ENCODE peak calls at places on chromosomes 13 and 19, in eight cellular contexts. K is Daoy; C is KBM-7; O is sigmoid colon; R is NCI-H1105; U is GM20000; W is left cardiac atrium; L is activated effector memory CD4-positive, alpha-beta T cell treated with anti-CD3 and anti-CD28 coated beads, Interleukin-2, amount 50 U/mL, for 16 hours. S is an unnamed sample.

GRCh38 chr19:47681388-47681787 is 31.8 kb upstream of the EHD2 start:
- DNase-seq in C (no peak), L (no peak), R (no peak), K (no peak), U (no peak), O (no peak), W (no peak), S (no peak)

GRCh38 chr13:49569993-49570689 is 15.2 kb downstream of the RCBTB1 start:
- DNase-seq in C (no peak), K (peak; percentile 4), L (no peak), O (no peak), R (no peak), U (peak; percentile 53), W (no peak), S (peak; percentile 29)

GRCh38 chr19:30752876-30753275 is 380.7 kb downstream of the ZNF536 start:
- DNase-seq in R (no peak), U (no peak), O (no peak), K (no peak), L (no peak), W (no peak), C (no peak), S (no peak)

GRCh38 chr13:49733181-49733951 is 42.1 kb upstream of the EBPL start:
- DNase-seq in W (no peak), U (no peak), O (no peak), C (no peak), K (no peak), L (no peak), R (no peak), S (no peak)

GRCh38 chr19:42436006-42436405 is 6.7 kb downstream of the CXCL17 start:
- DNase-seq in C (no peak), K (no peak), O (no peak), R (no peak), W (no peak), U (no peak), L (no peak), S (no peak)

GRCh38 chr13:77952276-77952675 is 33.6 kb upstream of the EDNRB start:
- DNase-seq in C (no peak), W (no peak), R (no peak), L (no peak), U (no peak), O (no peak), K (no peak), S (no peak)

GRCh38 chr13:51364404-51365008 is 25.0 kb downstream of the SERPINE3 start:
- DNase-seq in L (no peak), K (peak; percentile 50), U (no peak), C (peak; percentile 67), W (no peak), O (no peak), R (no peak), S (no peak)

GRCh38 chr19:5225486-5226345 is 114.9 kb downstream of the PTPRS start:
- DNase-seq in C (no peak), U (no peak), K (peak; percentile 42), L (no peak), R (no peak), W (no peak), O (no peak), S (no peak)

GRCh38 chr19:2478324-2478755 is 2.4 kb downstream of the GADD45B start:
- DNase-seq in U (no peak), W (peak; percentile 67), L (peak; percentile 78), R (peak; percentile 71), C (peak; percentile 93), K (peak; percentile 83), O (peak; percentile 94), S (no peak)

GRCh38 chr19:33595783-33596182 is 26.0 kb upstream of the CHST8 start:
- DNase-seq in U (no peak), L (no peak), R (no peak), C (no peak), K (no peak), W (no peak), O (no peak), S (no peak)

GRCh38 chr13:111359237-111359915 is 38.9 kb downstream of the TEX29 start:
- DNase-seq in W (no peak), C (no peak), K (peak; percentile 53), O (no peak), L (peak; percentile 59), U (no peak), R (no peak), S (no peak)

GRCh38 chr13:114100446-114101320 is 31.7 kb downstream of the RASA3 start:
- DNase-seq in W (peak; percentile 29), R (no peak), U (peak; percentile 67), O (peak; percentile 67), L (peak; percentile 63), K (no peak), C (no peak), S (peak; percentile 69)

GRCh38 chr13:29503041-29503837 is 92.2 kb downstream of the SLC7A1 start:
- DNase-seq in U (no peak), C (no peak), K (peak; percentile 59), L (no peak), O (no peak), W (no peak), R (no peak), S (no peak)

GRCh38 chr13:38914070-38914469 is 76.6 kb downstream of the STOML3 start:
- DNase-seq in O (no peak), U (no peak), W (no peak), K (no peak), C (no peak), L (no peak), R (no peak), S (no peak)

GRCh38 chr19:8536282-8536681 is 22.3 kb upstream of the ZNF414 start:
- DNase-seq in K (no peak), O (no peak), L (no peak), C (no peak), R (no peak), W (no peak), U (no peak), S (no peak)

GRCh38 chr13:70630247-70630646 is 522.0 kb upstream of the KLHL1 start:
- DNase-seq in O (no peak), L (no peak), R (no peak), C (no peak), K (no peak), W (no peak), U (no peak), S (no peak)

GRCh38 chr19:19051478-19052213 is 12.1 kb upstream of the SLC25A42 start:
- DNase-seq in C (no peak), K (no peak), R (no peak), U (no peak), W (no peak), L (no peak), O (no peak), S (no peak)

GRCh38 chr19:7869910-7870511 is 4.2 kb downstream of the PRR36 start:
- DNase-seq in L (peak; percentile 81), R (peak; percentile 77), U (no peak), K (peak; percentile 85), C (peak; percentile 92), W (peak; percentile 53), O (no peak), S (no peak)

GRCh38 chr19:50720181-50720920 is 749 bp upstream of the SHANK1 start:
- DNase-seq in U (no peak), K (no peak), O (no peak), C (no peak), R (no peak), W (no peak), L (no peak), S (no peak)

GRCh38 chr13:30792257-30793000 is 57.1 kb downstream of the ALOX5AP start:
- DNase-seq in K (peak; percentile 92), R (peak; percentile 22), L (no peak), O (peak; percentile 89), U (no peak), C (no peak), W (peak; percentile 84), S (no peak)

GRCh38 chr13:99354371-99354951 is 47.3 kb upstream of the GPR183 start:
- DNase-seq in U (peak; percentile 30), K (no peak), O (no peak), L (no peak), W (no peak), R (no peak), C (no peak), S (no peak)

GRCh38 chr13:23778879-23779278 is 110.3 kb downstream of the MIPEP start:
- DNase-seq in O (no peak), R (no peak), K (no peak), C (no peak), U (no peak), W (no peak), L (no peak), S (no peak)

GRCh38 chr13:85724554-85725432 is 74.4 kb downstream of the SLITRK6 start:
- DNase-seq in U (no peak), R (peak; percentile 32), L (no peak), C (no peak), W (no peak), O (no peak), K (no peak), S (no peak)

GRCh38 chr13:51541809-51542258 is 42.4 kb upstream of the WDFY2 start:
- DNase-seq in C (no peak), R (no peak), O (no peak), W (no peak), L (no peak), U (no peak), K (no peak), S (no peak)

GRCh38 chr19:39310558-39311311 is 9.9 kb downstream of the LRFN1 start:
- DNase-seq in W (no peak), K (no peak), O (no peak), R (no peak), L (no peak), C (no peak), U (peak; percentile 16), S (no peak)

GRCh38 chr13:113122571-113123225 is at the start of gene F10:
- DNase-seq in U (no peak), W (peak; percentile 76), L (peak; percentile 54), O (no peak), C (no peak), R (no peak), K (peak; percentile 34), S (no peak)

GRCh38 chr19:31419871-31420430 is 70.7 kb upstream of the TSHZ3 start:
- DNase-seq in W (no peak), C (no peak), U (no peak), L (no peak), R (no peak), O (no peak), K (no peak), S (no peak)

GRCh38 chr19:39136225-39136940 is 10.8 kb downstream of the PAK4 start:
- DNase-seq in K (no peak), C (no peak), O (no peak), R (no peak), U (no peak), W (peak; percentile 60), L (no peak), S (no peak)

GRCh38 chr19:37966211-37967072 is 59.4 kb downstream of the SIPA1L3 start:
- DNase-seq in R (no peak), U (no peak), O (no peak), W (no peak), K (peak; percentile 27), C (no peak), L (peak; percentile 58), S (no peak)

GRCh38 chr13:38697197-38697596 is 10.3 kb downstream of the FREM2 start:
- DNase-seq in O (no peak), U (no peak), C (no peak), W (no peak), L (no peak), K (no peak), R (no peak), S (no peak)

GRCh38 chr13:63855457-63856118 is 2439.9 kb upstream of the PCDH20 start:
- DNase-seq in R (no peak), C (no peak), U (no peak), L (no peak), K (no peak), W (no peak), O (no peak), S (no peak)

GRCh38 chr13:46315491-46316075 is 71.5 kb downstream of the RUBCNL start:
- DNase-seq in C (no peak), U (no peak), W (no peak), O (no peak), R (no peak), K (no peak), L (no peak), S (no peak)

GRCh38 chr13:111975539-111976473 is 91.1 kb upstream of the SOX1 start:
- DNase-seq in L (no peak), W (no peak), K (no peak), C (no peak), O (no peak), R (no peak), U (no peak), S (no peak)